ENCODE peak calls at places on chromosomes 2 and 18, in eight cellular contexts. W is activated CD8-positive, alpha-beta memory T cell treated with anti-CD3 and anti-CD28 coated beads, Interleukin-2, amount 50 U/mL, for 48 hours; M is ACHN; N is non-pigmented ciliary epithelial cell; F is pons; V is NCI-H2081; L is cerebellar cortex; S is Right ventricle myocardium inferior. U is an unnamed sample.

GRCh38 chr2:102120261-102121259 is 22.0 kb upstream of the IL1R1 start:
- DNase-seq in W (no peak), F (no peak), M (no peak), N (no peak), L (no peak), S (no peak), V (peak; percentile 74), U (no peak)

GRCh38 chr2:88671786-88672427 is 19.6 kb upstream of the RPIA start:
- DNase-seq in W (no peak), L (peak; percentile 72), F (peak; percentile 41), M (peak; percentile 76), N (no peak), S (no peak), V (peak; percentile 51), U (peak; percentile 37)

GRCh38 chr18:39742015-39742466 is 2176.4 kb upstream of the CELF4 start:
- DNase-seq in N (no peak), L (no peak), F (no peak), V (peak; percentile 98), M (no peak), S (no peak), W (no peak), U (no peak)

GRCh38 chr2:164388511-164388910 is 232.8 kb downstream of the GRB14 start:
- DNase-seq in W (no peak), F (no peak), L (no peak), S (no peak), V (no peak), M (peak; percentile 93), N (peak; percentile 84), U (no peak)

GRCh38 chr2:208033701-208034502 is 8.6 kb upstream of the PLEKHM3 start:
- DNase-seq in F (no peak), N (no peak), M (peak; percentile 41), W (no peak), V (peak; percentile 45), S (no peak), L (peak; percentile 85), U (peak; percentile 64)

GRCh38 chr18:79897940-79898625 is 53.4 kb downstream of the SLC66A2 start:
- DNase-seq in V (no peak), W (peak; percentile 42), N (no peak), S (peak; percentile 18), M (no peak), L (no peak), F (no peak), U (no peak)

GRCh38 chr2:46299365-46300263 is 2.4 kb downstream of the EPAS1 start:
- DNase-seq in W (no peak), F (no peak), V (no peak), S (peak; percentile 80), L (peak; percentile 20), N (no peak), M (peak; percentile 35), U (peak; percentile 37)

GRCh38 chr18:10046178-10046807 is 132.5 kb downstream of the VAPA start:
- DNase-seq in F (no peak), S (no peak), N (no peak), V (no peak), L (no peak), W (no peak), M (no peak), U (no peak)

GRCh38 chr2:239052720-239053665 is 205.1 kb downstream of the TWIST2 start:
- DNase-seq in S (no peak), V (no peak), M (no peak), F (no peak), N (no peak), L (no peak), W (no peak), U (no peak)

GRCh38 chr2:27408601-27409320 is 630 bp downstream of the PPM1G start:
- DNase-seq in M (peak; percentile 44), V (peak; percentile 64), N (no peak), L (no peak), F (no peak), S (no peak), W (no peak), U (peak; percentile 50)

GRCh38 chr2:105972226-105972625 is 221.9 kb downstream of the UXS1 start:
- DNase-seq in M (no peak), V (no peak), W (no peak), S (no peak), F (no peak), L (no peak), N (no peak), U (no peak)